ENCODE peak calls at places on chromosomes 11 and 22, in five cellular contexts. P is aorta, R is adrenal gland, A is fibroblast of mammary gland, T is psoas muscle. E is an unnamed sample.

GRCh38 chr22:26804315-26804714 is 146.9 kb downstream of the MIAT start:
- DNase-seq in T (no peak), R (no peak), A (no peak), P (no peak), E (no peak)

GRCh38 chr11:111378773-111379499 is at the start of gene POU2AF1:
- DNase-seq in R (no peak), T (no peak), P (no peak), A (peak), E (peak)

GRCh38 chr11:16812274-16812673 is 73.8 kb downstream of the C11orf58 start:
- DNase-seq in T (no peak), P (no peak), A (no peak), R (no peak), E (no peak)

GRCh38 chr22:43994006-43994405 is 30.1 kb upstream of the PARVB start:
- DNase-seq in A (no peak), P (no peak), R (peak), T (no peak), E (no peak)

GRCh38 chr11:62133328-62134065 is 9.7 kb downstream of the INCENP start:
- DNase-seq in P (no peak), A (no peak), T (no peak), R (no peak), E (no peak)

GRCh38 chr11:76782526-76783293 is 446 bp upstream of the TSKU start:
- DNase-seq in R (peak), A (peak), T (peak), P (peak), E (peak)

GRCh38 chr11:76560219-76560618 is 110.3 kb downstream of the LRRC32 start:
- DNase-seq in R (no peak), T (no peak), A (peak), P (no peak), E (no peak)

GRCh38 chr11:130301002-130301401 is 13.7 kb downstream of the ZBTB44 start:
- DNase-seq in A (no peak), T (no peak), R (no peak), P (no peak), E (no peak)

GRCh38 chr11:86103808-86104207 is 34.9 kb upstream of the PICALM start:
- DNase-seq in T (no peak), R (no peak), A (no peak), P (no peak), E (no peak)

GRCh38 chr11:77127969-77128691 is at the start of gene MYO7A:
- DNase-seq in R (peak), T (peak), A (no peak), P (peak), E (peak)

GRCh38 chr11:84413547-84413946 is 1127.4 kb upstream of the CCDC90B start:
- DNase-seq in P (no peak), R (no peak), T (no peak), A (no peak), E (no peak)

GRCh38 chr11:76035020-76035419 is 171.3 kb downstream of the WNT11 start:
- DNase-seq in T (no peak), A (no peak), R (no peak), P (no peak), E (no peak)

GRCh38 chr11:111944139-111944538 is 7.0 kb downstream of the DIXDC1 start:
- DNase-seq in A (peak), T (no peak), P (no peak), R (no peak), E (peak)

GRCh38 chr11:70894566-70894965 is 357.8 kb downstream of the SHANK2 start:
- DNase-seq in A (no peak), R (no peak), P (no peak), T (no peak), E (no peak)

GRCh38 chr11:77559686-77560425 is 29.9 kb upstream of the AQP11 start:
- DNase-seq in P (no peak), R (peak), T (no peak), A (peak), E (peak)

GRCh38 chr11:47338396-47339241 is 13.9 kb downstream of the MYBPC3 start:
- DNase-seq in A (no peak), R (no peak), T (no peak), P (peak), E (no peak)

GRCh38 chr11:100663996-100664395 is 23.1 kb upstream of the ARHGAP42 start:
- DNase-seq in R (no peak), T (no peak), P (no peak), A (no peak), E (no peak)

GRCh38 chr11:75981546-75981945 is 166.5 kb downstream of the UVRAG start:
- DNase-seq in R (no peak), P (no peak), A (no peak), T (no peak), E (no peak)

GRCh38 chr11:116853461-116854073 is 16.1 kb upstream of the APOA1 start:
- DNase-seq in R (no peak), P (no peak), A (peak), T (no peak), E (peak)

DNA sequence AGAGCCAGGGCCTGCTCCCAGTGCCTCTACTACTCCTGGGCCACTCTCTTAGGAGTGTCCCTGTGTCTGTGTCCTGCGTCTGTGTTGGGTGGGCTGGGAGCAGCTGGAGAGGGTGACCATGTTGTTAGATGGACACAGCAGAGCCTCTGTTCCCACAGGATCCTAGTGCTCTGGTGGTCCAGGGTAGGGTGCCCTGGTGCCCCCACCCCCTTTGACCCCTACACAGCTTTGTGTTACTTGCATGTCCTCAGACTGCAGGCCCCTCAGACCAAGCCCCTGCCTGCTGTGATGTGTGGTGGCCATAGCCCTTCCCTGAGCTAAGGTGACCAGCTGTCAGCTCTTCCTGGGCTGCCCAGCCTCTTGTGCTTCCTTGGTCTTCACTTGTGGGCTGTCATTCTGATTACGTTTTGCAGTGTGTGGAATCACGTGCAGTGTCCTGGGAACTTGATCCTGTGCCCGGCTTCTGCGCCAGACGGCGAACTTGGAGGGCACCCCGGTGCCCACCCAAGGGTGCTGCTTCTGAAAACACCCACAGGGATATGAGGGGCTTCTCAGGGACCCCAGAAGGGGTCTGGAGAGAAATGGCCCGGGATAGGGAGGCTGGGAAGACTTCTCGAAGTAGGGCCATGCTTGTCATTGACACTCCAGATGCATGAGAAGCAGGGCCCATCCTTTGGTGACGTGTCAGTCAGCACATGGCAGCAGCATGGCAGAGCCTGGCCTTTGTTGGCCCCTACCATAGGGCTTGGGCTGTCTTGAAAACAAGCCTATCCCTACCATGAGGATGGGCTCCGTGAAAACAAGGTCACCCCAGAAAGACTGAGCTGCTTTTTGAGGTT is 1.5 kb downstream of the TANGO2 start:
- DNase-seq in P (no peak), T (peak), R (no peak), A (no peak), E (no peak)
- H3K4me3 ChIP-seq in P (no peak), T (peak), R (no peak), A (no peak), E (peak)

GRCh38 chr11:94814238-94814976 is 46.3 kb downstream of the AMOTL1 start:
- DNase-seq in T (no peak), A (peak), R (no peak), P (no peak), E (no peak)
- H3K4me3 ChIP-seq in T (no peak), A (no peak), R (no peak), P (no peak), E (no peak)

GRCh38 chr22:42645938-42646568 is 3.1 kb downstream of the CYB5R3 start:
- DNase-seq in P (no peak), A (no peak), T (no peak), R (no peak), E (no peak)
- H3K4me3 ChIP-seq in P (no peak), A (no peak), T (peak), R (no peak), E (no peak)

DNA sequence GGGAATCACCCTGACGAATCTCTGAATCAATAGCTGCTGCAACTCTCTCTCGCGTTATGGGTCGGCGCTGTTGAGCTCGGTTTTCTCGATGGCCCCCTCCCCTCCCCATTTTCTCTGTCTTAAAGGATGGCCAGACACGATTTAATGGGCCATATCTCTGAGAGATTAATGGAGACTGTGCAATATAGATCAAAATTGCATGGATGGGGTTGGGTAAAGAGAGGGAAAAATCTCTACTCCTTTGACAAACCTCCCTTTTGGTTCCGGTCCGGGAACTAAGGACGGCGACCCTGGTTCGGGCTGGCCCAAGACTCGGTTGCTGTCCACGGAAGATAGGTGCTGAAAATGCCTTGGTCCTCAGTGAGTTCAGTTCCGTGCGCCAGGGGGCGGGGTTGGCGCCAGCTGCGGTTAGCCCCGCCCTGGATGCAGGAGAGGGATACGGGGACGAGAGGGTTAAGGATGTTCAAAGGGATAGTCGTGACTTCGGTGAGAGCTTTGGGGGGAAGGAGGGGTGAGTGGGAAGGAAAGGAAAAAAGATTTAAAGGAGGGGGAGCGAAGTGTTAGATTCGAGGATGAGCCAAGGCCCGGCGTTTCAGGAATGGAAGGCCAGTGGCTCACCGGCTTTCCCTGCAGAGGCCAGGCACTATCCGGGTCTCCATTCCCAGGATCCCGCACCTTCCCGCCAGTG is 103.6 kb upstream of the HSD17B12 start:
- DNase-seq in T (no peak), R (peak), P (peak), A (peak), E (peak)
- H3K4me3 ChIP-seq in T (peak), R (no peak), P (no peak), A (no peak), E (no peak)

DNA sequence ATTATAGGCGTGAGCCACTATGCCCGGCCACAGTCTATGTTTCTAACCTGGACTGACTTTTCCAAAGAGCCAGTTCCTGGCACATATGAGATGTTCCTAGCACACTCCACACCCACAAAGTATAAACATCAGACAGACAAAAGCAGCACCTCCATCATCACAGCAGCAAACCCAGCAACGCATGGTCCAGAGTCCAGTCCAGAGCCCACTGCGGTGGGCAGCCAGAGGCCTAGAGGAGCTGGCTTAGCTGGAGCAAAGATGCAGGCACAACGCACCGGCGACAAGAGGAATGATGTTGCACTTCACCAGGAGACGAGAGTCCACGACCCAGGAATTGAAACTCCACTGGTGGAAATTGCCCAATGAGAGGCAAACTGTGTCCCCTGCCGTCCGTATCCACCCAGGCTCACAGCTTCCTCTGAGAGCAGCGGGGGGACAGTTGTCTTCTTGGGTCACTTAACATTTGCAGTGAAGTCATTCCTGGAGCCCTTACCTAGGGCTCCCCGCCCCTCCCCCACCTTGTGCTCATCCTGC is 36.6 kb downstream of the RPS6KA4 start:
- DNase-seq in A (no peak), T (no peak), R (no peak), P (no peak), E (no peak)
- H3K4me3 ChIP-seq in A (no peak), T (no peak), R (no peak), P (no peak), E (no peak)

E was measured in fibroblast of pulmonary artery.